ENCODE peak calls at places on chromosome 19, in four cellular contexts. U is heart left ventricle, I is psoas muscle, K is fibroblast of lung. R is an unnamed sample. For H3K4me1, the result is how much of the 10 kb centered on the place peaks cover.

GRCh38 chr19:6590458-6591319 is at the start of gene CD70:
- DNase-seq in U (no peak), I (no peak), K (no peak), R (no peak)

GRCh38 chr19:1267441-1268391 is 1.4 kb upstream of the CIRBP start:
- DNase-seq in U (peak), I (peak), K (no peak), R (no peak)

GRCh38 chr19:18203863-18204393 is at the start of gene RAB3A:
- DNase-seq in U (peak), I (peak), K (peak), R (peak)

GRCh38 chr19:30215248-30215647 is 156.9 kb upstream of the ZNF536 start:
- DNase-seq in U (no peak), I (no peak), K (no peak), R (no peak)

GRCh38 chr19:11580665-11581418 is 3.4 kb upstream of the ACP5 start:
- DNase-seq in U (no peak), I (no peak), K (no peak), R (no peak)

GRCh38 chr19:39833160-39833463 is 850 bp downstream of the DYRK1B start:
- DNase-seq in U (no peak), I (no peak), K (no peak), R (no peak)

GRCh38 chr19:928471-929259 is 2.8 kb downstream of the ARID3A start:
- DNase-seq in U (no peak), I (no peak), K (no peak), R (peak)

GRCh38 chr19:55114566-55115145 is 2.8 kb downstream of the PPP1R12C start:
- DNase-seq in U (no peak), I (peak), K (no peak), R (no peak)

GRCh38 chr19:18940791-18941627 is at the start of gene HOMER3:
- DNase-seq in U (peak), I (peak), K (peak), R (peak)

DNA sequence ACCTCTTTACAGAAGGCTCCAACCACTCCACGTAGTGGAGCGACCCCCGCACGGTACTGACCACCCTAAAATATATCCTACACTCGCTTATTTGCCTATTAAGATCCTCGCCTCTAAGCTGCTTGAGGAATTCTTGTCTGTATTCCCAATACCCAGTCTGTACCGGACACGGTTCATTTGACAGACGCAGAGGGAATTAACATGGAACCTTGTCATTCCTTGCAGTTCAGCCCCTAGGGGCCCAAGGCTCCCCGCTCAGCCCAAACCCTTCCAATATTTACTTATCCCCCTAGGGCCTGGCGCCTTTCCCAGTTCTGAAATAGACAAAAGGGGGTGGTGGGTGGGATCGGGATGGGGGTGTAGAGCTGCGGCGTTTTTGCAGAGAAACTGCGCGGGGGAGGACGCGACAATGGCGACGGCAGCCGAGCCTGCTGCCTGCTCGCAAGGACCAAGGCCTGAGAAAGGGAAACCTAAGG is 638 bp downstream of the AKAP8L start:
- DNase-seq in U (peak), I (no peak), K (peak), R (peak)
- TF ChIP-seq CTCF in U (no peak), I (no peak), K (no peak), R (no peak)

DNA sequence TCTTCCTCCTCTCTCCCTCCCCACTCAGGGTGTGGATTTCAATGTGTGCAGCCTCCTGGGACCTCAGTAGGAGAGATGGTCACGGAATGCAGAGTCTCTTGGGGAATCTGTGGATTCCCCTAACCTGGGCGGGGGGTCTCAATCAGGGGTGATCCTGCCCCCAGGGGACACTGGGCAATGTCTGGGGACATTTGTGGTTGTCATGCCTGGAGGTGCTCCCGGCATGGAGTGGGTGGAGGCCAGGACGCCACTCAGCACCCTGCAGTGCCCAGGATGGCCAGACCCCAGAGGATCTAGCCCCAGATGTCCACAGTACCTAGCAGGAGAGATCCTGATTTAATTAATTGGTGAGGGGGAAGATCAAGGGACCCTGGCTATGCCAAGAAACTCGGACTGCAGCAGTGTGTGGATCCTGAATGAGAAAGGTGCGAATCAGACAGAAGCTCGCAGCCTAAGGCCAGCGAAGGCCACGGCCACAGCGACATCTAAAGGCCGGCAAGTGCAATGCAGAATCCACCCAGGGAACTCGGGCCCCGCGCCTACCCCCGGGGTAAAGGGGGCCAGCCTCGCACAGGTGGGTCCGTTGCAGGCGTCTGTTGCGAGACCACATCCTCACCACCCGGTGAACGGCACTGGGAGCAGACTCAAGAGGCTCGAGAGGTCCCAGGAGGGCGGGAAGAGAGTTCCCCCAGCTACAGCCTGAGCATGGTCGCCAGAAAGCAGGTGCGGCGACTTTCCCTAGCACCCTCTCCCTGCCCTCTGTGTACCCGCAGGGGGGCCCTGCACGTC is 88.8 kb downstream of the GNG7 start:
- DNase-seq in U (no peak), I (peak), K (peak), R (no peak)
- H3K4me1 ChIP-seq in U (under half), I (under half), K (under half), R (under half)

GRCh38 chr19:48418317-48419064 is 25.0 kb downstream of the GRIN2D start:
- DNase-seq in U (no peak), I (no peak), K (no peak), R (no peak)
- TF ChIP-seq CTCF in U (no peak), I (no peak), K (no peak), R (no peak)

GRCh38 chr19:53193534-53194222 is 520 bp upstream of the ZNF665 start:
- DNase-seq in U (no peak), I (no peak), K (no peak), R (no peak)
- H3K4me1 ChIP-seq in U (under half), I (under half), K (under half), R (under half)

GRCh38 chr19:4619668-4620294 is 19.5 kb upstream of the TNFAIP8L1 start:
- DNase-seq in U (no peak), I (no peak), K (no peak), R (no peak)
- TF ChIP-seq CTCF in U (no peak), I (no peak), K (no peak), R (no peak)

R was measured in body of pancreas.